ENCODE peak calls at places on chromosomes 6 and 20, in eight cellular contexts. W is activated T-cell treated with anti-CD3 and anti-CD28 coated beads for 1 hour; K is stimulated activated CD8-positive, alpha-beta memory T cell treated with anti-CD3 and anti-CD28 coated beads, Interleukin-2, amount 100 ng/mL, for 48 hours; H is activated T-helper 1 cell treated with anti-CD3 and anti-CD28 coated beads, Interleukin-2, amount 50 U/mL, for 16 hours; S is GM06990; L is WTC11; V is NAMALWA; D is HS-5. X is an unnamed sample.

GRCh38 chr6:40324206-40324605 is 263.0 kb downstream of the LRFN2 start:
- DNase-seq in L (no peak), V (no peak), H (no peak), K (no peak), S (no peak), W (no peak), D (no peak), X (no peak)

GRCh38 chr6:142416179-142416578 is 114.4 kb downstream of the ADGRG6 start:
- DNase-seq in V (no peak), W (no peak), L (no peak), H (no peak), K (no peak), D (peak), S (no peak), X (no peak)

GRCh38 chr20:11117808-11118528 is 444.2 kb upstream of the JAG1 start:
- DNase-seq in L (no peak), V (no peak), H (no peak), S (no peak), K (no peak), D (peak), W (no peak), X (no peak)

GRCh38 chr6:166691199-166691598 is 64.1 kb upstream of the RPS6KA2 start:
- DNase-seq in L (no peak), V (no peak), S (no peak), D (no peak), W (no peak), K (no peak), H (no peak), X (no peak)

GRCh38 chr20:24778585-24779031 is 170.5 kb upstream of the CST7 start:
- DNase-seq in V (no peak), W (no peak), L (no peak), D (no peak), K (no peak), S (no peak), H (no peak), X (no peak)

GRCh38 chr20:47568019-47568418 is 66.3 kb downstream of the NCOA3 start:
- DNase-seq in W (no peak), D (peak), K (no peak), L (no peak), V (no peak), S (no peak), H (no peak), X (no peak)

GRCh38 chr6:81023007-81023582 is 729.4 kb downstream of the TENT5A start:
- DNase-seq in D (no peak), L (no peak), W (no peak), H (no peak), S (no peak), V (no peak), K (no peak), X (no peak)

GRCh38 chr20:19932170-19932667 is 84.9 kb upstream of the NAA20 start:
- DNase-seq in K (no peak), H (no peak), S (no peak), V (no peak), W (no peak), L (no peak), D (peak), X (no peak)

GRCh38 chr20:278607-279571 is 11.7 kb downstream of the C20orf96 start:
- DNase-seq in W (no peak), H (no peak), K (no peak), S (no peak), V (no peak), L (peak), D (no peak), X (no peak)

GRCh38 chr6:155389130-155389529 is 66.5 kb downstream of the NOX3 start:
- DNase-seq in W (no peak), H (no peak), D (no peak), S (no peak), V (peak), K (no peak), L (no peak), X (no peak)

GRCh38 chr6:100663219-100663863 is 198.6 kb upstream of the SIM1 start:
- DNase-seq in L (no peak), D (peak), S (no peak), V (no peak), W (no peak), K (no peak), H (no peak), X (no peak)

GRCh38 chr20:16729565-16730460 is at the start of gene SNRPB2:
- DNase-seq in H (peak), K (peak), W (peak), S (peak), L (peak), D (peak), V (peak), X (peak)

GRCh38 chr6:142369266-142369665 is 67.5 kb downstream of the ADGRG6 start:
- DNase-seq in V (no peak), H (no peak), L (no peak), D (no peak), S (no peak), W (no peak), K (no peak), X (no peak)

GRCh38 chr20:55522296-55522815 is 483.0 kb downstream of the CBLN4 start:
- DNase-seq in V (no peak), D (no peak), W (no peak), L (no peak), S (no peak), K (no peak), H (no peak), X (no peak)

GRCh38 chr6:84027340-84028183 is 6.0 kb upstream of the MRAP2 start:
- DNase-seq in S (no peak), K (no peak), W (no peak), H (no peak), V (no peak), L (no peak), D (no peak), X (no peak)

GRCh38 chr6:28384143-28384533 is 15.4 kb downstream of the ZSCAN12 start:
- DNase-seq in D (no peak), W (no peak), L (no peak), H (no peak), V (no peak), K (no peak), S (no peak), X (no peak)

GRCh38 chr20:25139061-25139705 is 56.3 kb upstream of the ENTPD6 start:
- DNase-seq in D (no peak), W (no peak), L (no peak), K (no peak), S (no peak), H (no peak), V (no peak), X (no peak)

GRCh38 chr6:95087394-95088097 is 489.8 kb upstream of the MANEA start:
- DNase-seq in S (no peak), V (no peak), D (peak), W (no peak), H (no peak), L (no peak), K (no peak), X (no peak)

GRCh38 chr6:29734046-29735018 is 11.1 kb downstream of the HLA-F start:
- DNase-seq in L (no peak), H (no peak), S (no peak), K (no peak), V (no peak), D (no peak), W (no peak), X (peak)

GRCh38 chr6:150231456-150231855 is 88.6 kb downstream of the PPP1R14C start:
- DNase-seq in V (no peak), K (no peak), W (no peak), D (no peak), S (no peak), H (no peak), L (no peak), X (no peak)

GRCh38 chr6:104951677-104952076 is 5.2 kb upstream of the LIN28B start:
- DNase-seq in V (no peak), L (no peak), W (no peak), K (no peak), D (no peak), S (no peak), H (no peak), X (no peak)

GRCh38 chr6:116761779-116762178 is 3.7 kb downstream of the FAM162B start:
- DNase-seq in K (no peak), W (no peak), V (no peak), H (no peak), S (no peak), D (no peak), L (no peak), X (no peak)

GRCh38 chr6:37456816-37457560 is 24.0 kb downstream of the CMTR1 start:
- DNase-seq in K (no peak), L (no peak), S (no peak), W (no peak), H (no peak), D (peak), V (no peak), X (no peak)

GRCh38 chr6:114816678-114817077 is 473.9 kb upstream of the HS3ST5 start:
- DNase-seq in H (no peak), W (no peak), K (no peak), L (no peak), S (no peak), D (no peak), V (no peak), X (no peak)

GRCh38 chr6:27630727-27631613 is 158.1 kb upstream of the ZNF184 start:
- DNase-seq in H (no peak), W (no peak), V (no peak), K (peak), L (peak), D (peak), S (peak), X (no peak)

GRCh38 chr6:166624275-166624674 is 2.8 kb downstream of the RPS6KA2 start:
- DNase-seq in D (no peak), K (no peak), H (no peak), S (no peak), V (peak), L (no peak), W (no peak), X (no peak)

GRCh38 chr6:154569136-154569862 is 58.8 kb upstream of the CNKSR3 start:
- DNase-seq in D (no peak), H (no peak), S (no peak), L (no peak), K (no peak), V (no peak), W (no peak), X (no peak)

GRCh38 chr20:46801003-46801702 is 91.7 kb downstream of the SLC2A10 start:
- DNase-seq in D (no peak), S (no peak), L (no peak), H (no peak), V (no peak), W (no peak), K (no peak), X (no peak)

GRCh38 chr6:101429291-101429690 is 35.8 kb downstream of the GRIK2 start:
- DNase-seq in W (no peak), D (no peak), L (no peak), H (no peak), K (no peak), S (no peak), V (no peak), X (no peak)

GRCh38 chr20:56957737-56958553 is 308.5 kb downstream of the BMP7 start:
- DNase-seq in H (no peak), K (no peak), W (no peak), L (peak), V (no peak), S (no peak), D (no peak), X (no peak)

GRCh38 chr6:25961619-25962367 is 809 bp upstream of the TRIM38 start:
- DNase-seq in D (no peak), L (no peak), V (peak), K (no peak), W (no peak), S (peak), H (no peak), X (no peak)

GRCh38 chr20:55415567-55416142 is 589.7 kb downstream of the CBLN4 start:
- DNase-seq in W (no peak), L (no peak), V (peak), K (no peak), D (peak), S (no peak), H (no peak), X (no peak)

X was measured in GF-D8.